ENCODE peak calls at places on chromosomes 6 and 20, in seven cellular contexts. P is Caco-2, J is fibroblast of mammary gland, K is vagina, O is brain microvascular endothelial cell, A is HL-60, M is cardiac fibroblast. V is an unnamed sample.
A peak's percentile ranks its signal among the peaks of the same experiment; 100 is the strongest.

GRCh38 chr6:41531591-41532582 is 14.3 kb upstream of the FOXP4 start:
- DNase-seq in P (no peak), J (peak; percentile 89), K (no peak), O (peak; percentile 34), A (no peak), M (peak; percentile 29), V (peak; percentile 55)

GRCh38 chr6:39102024-39102820 is 12.8 kb downstream of the SAYSD1 start:
- DNase-seq in P (no peak), J (peak; percentile 71), K (no peak), O (peak; percentile 40), A (no peak), M (peak; percentile 84), V (peak; percentile 60)

GRCh38 chr6:43665376-43665775 is 20.5 kb downstream of the RSPH9 start:
- DNase-seq in P (no peak), J (no peak), K (no peak), O (no peak), A (no peak), M (no peak), V (no peak)

GRCh38 chr20:46401478-46401860 is 4.9 kb downstream of the ELMO2 start:
- DNase-seq in P (no peak), J (no peak), K (no peak), O (no peak), A (no peak), M (no peak), V (no peak)

GRCh38 chr6:108920751-108921150 is 72.5 kb downstream of the ARMC2 start:
- DNase-seq in P (no peak), J (no peak), K (no peak), O (no peak), A (no peak), M (no peak), V (no peak)

GRCh38 chr20:10297684-10298240 is 79.1 kb downstream of the SNAP25 start:
- DNase-seq in P (no peak), J (peak; percentile 66), K (no peak), O (no peak), A (no peak), M (peak; percentile 40), V (peak; percentile 35)

GRCh38 chr6:167047554-167047953 is 48.4 kb downstream of the CEP43 start:
- DNase-seq in P (no peak), J (no peak), K (no peak), O (no peak), A (peak; percentile 74), M (no peak), V (no peak)

GRCh38 chr6:112311950-112312547 is 35.1 kb upstream of the RFPL4B start:
- DNase-seq in P (no peak), J (peak; percentile 57), K (no peak), O (no peak), A (no peak), M (peak; percentile 59), V (peak; percentile 55)

GRCh38 chr6:117352466-117353081 is 73.2 kb downstream of the ROS1 start:
- DNase-seq in P (no peak), J (peak; percentile 43), K (no peak), O (no peak), A (no peak), M (peak; percentile 30), V (peak; percentile 45)

GRCh38 chr20:49682278-49682677 is 31.4 kb downstream of the B4GALT5 start:
- DNase-seq in P (no peak), J (no peak), K (no peak), O (no peak), A (peak; percentile 42), M (no peak), V (no peak)

GRCh38 chr20:35523298-35523888 is 6.1 kb downstream of the C20orf173 start:
- DNase-seq in P (no peak), J (peak; percentile 7), K (no peak), O (no peak), A (peak; percentile 26), M (peak; percentile 22), V (no peak)

GRCh38 chr6:40192516-40192915 is 258.3 kb upstream of the MOCS1 start:
- DNase-seq in P (no peak), J (no peak), K (no peak), O (no peak), A (no peak), M (no peak), V (no peak)

GRCh38 chr20:40628877-40629276 is 60.2 kb downstream of the MAFB start:
- DNase-seq in P (peak; percentile 27), J (no peak), K (peak; percentile 34), O (no peak), A (no peak), M (no peak), V (peak; percentile 22)

GRCh38 chr20:25858495-25859425 is 162.1 kb upstream of the ZNF337 start:
- DNase-seq in P (no peak), J (no peak), K (no peak), O (no peak), A (no peak), M (no peak), V (no peak)

GRCh38 chr20:14360386-14360785 is 23.0 kb upstream of the FLRT3 start:
- DNase-seq in P (no peak), J (peak; percentile 35), K (no peak), O (no peak), A (no peak), M (no peak), V (no peak)

GRCh38 chr20:43583982-43584432 is 6.7 kb upstream of the IFT52 start:
- DNase-seq in P (no peak), J (peak; percentile 99), K (no peak), O (peak; percentile 98), A (peak; percentile 99), M (peak; percentile 99), V (peak; percentile 96)

GRCh38 chr6:140051521-140052455 is 677.3 kb upstream of the CITED2 start:
- DNase-seq in P (no peak), J (peak; percentile 99), K (no peak), O (peak; percentile 97), A (no peak), M (peak; percentile 95), V (peak; percentile 88)

GRCh38 chr6:114108119-114109002 is 137.4 kb upstream of the HDAC2 start:
- DNase-seq in P (peak; percentile 87), J (peak; percentile 65), K (no peak), O (peak; percentile 78), A (peak; percentile 62), M (peak; percentile 79), V (peak; percentile 70)

GRCh38 chr6:47132724-47133123 is 90.6 kb upstream of the ADGRF1 start:
- DNase-seq in P (no peak), J (no peak), K (no peak), O (no peak), A (no peak), M (no peak), V (no peak)

GRCh38 chr6:50602191-50602810 is 111.0 kb upstream of the TFAP2D start:
- DNase-seq in P (no peak), J (peak; percentile 23), K (no peak), O (peak; percentile 31), A (no peak), M (peak; percentile 41), V (peak; percentile 33)

GRCh38 chr6:41560440-41561192 is 14.4 kb downstream of the FOXP4 start:
- DNase-seq in P (no peak), J (peak; percentile 38), K (no peak), O (no peak), A (peak; percentile 89), M (peak; percentile 51), V (peak; percentile 14)

GRCh38 chr6:96907498-96907897 is 9.8 kb upstream of the NDUFAF4 start:
- DNase-seq in P (no peak), J (peak; percentile 53), K (no peak), O (peak; percentile 31), A (no peak), M (peak; percentile 46), V (no peak)

GRCh38 chr20:36768768-36769430 is 4.7 kb downstream of the DSN1 start:
- DNase-seq in P (no peak), J (peak; percentile 39), K (no peak), O (no peak), A (no peak), M (peak; percentile 40), V (peak; percentile 19)

GRCh38 chr20:4896971-4897497 is 104.3 kb downstream of the SLC23A2 start:
- DNase-seq in P (no peak), J (peak; percentile 13), K (no peak), O (no peak), A (peak; percentile 54), M (no peak), V (no peak)
- TF ChIP-seq CTCF in P (no peak), J (no peak), K (no peak), O (no peak), A (peak; percentile 8), M (no peak), V (no peak)

DNA sequence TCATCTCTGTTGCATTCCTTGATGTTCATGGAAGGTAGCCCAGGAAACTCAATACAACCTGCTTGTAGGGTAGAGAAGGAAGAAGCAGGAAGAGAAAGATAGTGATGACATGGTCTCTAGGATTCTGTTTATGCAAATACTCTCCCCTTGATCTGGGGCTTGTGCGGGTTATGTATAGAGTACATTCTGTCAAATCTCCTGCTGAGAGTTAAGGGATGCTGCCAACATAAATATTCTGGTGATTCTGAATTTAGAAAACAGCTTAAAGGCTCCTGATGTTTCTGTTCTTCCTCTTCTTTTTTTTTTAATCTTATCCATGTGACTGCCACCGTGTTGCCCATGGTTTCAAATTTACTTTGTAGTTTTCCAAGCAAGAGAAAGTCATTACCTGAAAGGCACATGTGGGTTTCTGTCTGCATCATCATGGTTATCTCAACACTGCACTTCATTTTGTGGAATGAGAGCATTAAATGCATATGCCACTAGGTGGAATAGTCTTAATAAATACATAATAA is 150.6 kb downstream of the RPS12 start:
- DNase-seq in P (no peak), J (no peak), K (no peak), O (peak; percentile 9), A (no peak), M (no peak), V (peak; percentile 76)
- TF ChIP-seq CTCF in P (no peak), J (no peak), K (no peak), O (peak; percentile 16), A (no peak), M (no peak), V (no peak)

DNA sequence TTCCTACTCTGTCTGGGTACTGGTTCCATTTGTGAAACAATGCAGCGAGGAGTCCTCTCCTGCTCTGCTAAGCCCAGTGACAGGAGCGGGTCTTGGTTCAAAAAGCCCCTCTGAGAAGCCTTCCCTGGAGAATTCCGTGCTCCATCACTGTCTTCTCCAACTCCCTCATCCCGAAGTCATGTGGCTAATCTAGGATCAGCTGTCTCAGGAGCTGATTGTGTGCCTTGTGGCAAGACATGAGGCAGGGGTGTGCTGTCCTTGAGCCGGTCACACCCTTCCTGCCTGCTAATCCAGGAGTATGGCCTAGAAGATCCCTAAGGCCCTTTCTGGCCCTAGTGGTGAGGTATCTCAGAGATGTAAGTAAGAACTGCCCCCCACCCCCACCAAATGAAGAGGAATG is 72.0 kb downstream of the EFCAB8 start:
- DNase-seq in P (no peak), J (no peak), K (peak; percentile 82), O (no peak), A (no peak), M (no peak), V (no peak)
- TF ChIP-seq CTCF in P (no peak), J (no peak), K (no peak), O (no peak), A (no peak), M (no peak), V (no peak)

GRCh38 chr20:22977047-22977785 is 57.9 kb upstream of the SSTR4 start:
- DNase-seq in P (no peak), J (no peak), K (no peak), O (no peak), A (no peak), M (peak; percentile 30), V (no peak)

DNA sequence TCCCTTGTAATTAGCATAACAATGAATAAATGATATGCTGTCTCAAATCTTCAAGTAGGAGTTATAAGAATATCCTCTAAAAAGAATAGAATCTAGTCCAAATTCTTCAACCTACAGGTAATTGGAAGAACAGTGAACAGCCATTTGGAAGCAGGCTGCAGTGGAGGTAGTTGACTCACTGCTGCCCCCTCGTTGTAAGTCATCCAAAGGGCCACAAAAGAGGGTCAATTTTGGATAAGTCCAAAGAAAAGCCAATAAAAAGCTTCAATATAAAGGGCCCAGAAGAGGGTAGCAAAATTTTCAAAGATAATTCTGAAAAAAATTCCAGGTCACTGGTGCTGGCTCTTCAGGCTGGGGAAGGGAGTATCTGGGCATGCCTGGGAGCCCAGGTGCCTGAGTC is 60.8 kb upstream of the SSTR4 start:
- DNase-seq in P (no peak), J (peak; percentile 36), K (no peak), O (peak; percentile 22), A (peak; percentile 29), M (peak; percentile 46), V (no peak)
- TF ChIP-seq CTCF in P (no peak), J (peak; percentile 60), K (no peak), O (peak; percentile 74), A (peak; percentile 38), M (peak; percentile 61), V (peak; percentile 36)

V was measured in astrocyte of the spinal cord.